ENCODE peak calls at places on chromosomes 4 and X, in seven cellular contexts. A is CD8-positive, alpha-beta T cell; C is coronary artery; B is fibroblast of the aortic adventitia; Z is astrocyte of the spinal cord; I is keratinocyte; H is cardiac muscle cell. X is an unnamed sample.

GRCh38 chr4:128775477-128775876 is 34.0 kb upstream of the JADE1 start:
- DNase-seq in A (no peak), C (no peak), B (no peak), Z (no peak), I (no peak), H (no peak), X (no peak)

GRCh38 chr4:77309496-77309895 is 152.5 kb downstream of the CCNG2 start:
- DNase-seq in A (no peak), C (no peak), B (no peak), Z (no peak), I (no peak), H (no peak), X (no peak)

GRCh38 chr4:123526511-123526910 is 129.9 kb downstream of the SPRY1 start:
- DNase-seq in A (no peak), C (no peak), B (no peak), Z (no peak), I (no peak), H (no peak), X (no peak)

GRCh38 chr4:3255611-3256186 is 6.7 kb downstream of the MSANTD1 start:
- DNase-seq in A (no peak), C (peak; percentile 71), B (no peak), Z (no peak), I (no peak), H (no peak), X (no peak)

GRCh38 chr4:156619154-156619934 is 352.3 kb downstream of the PDGFC start:
- DNase-seq in A (no peak), C (no peak), B (no peak), Z (no peak), I (no peak), H (no peak), X (no peak)

GRCh38 chr4:73867783-73868182 is 1.4 kb upstream of the CXCL1 start:
- DNase-seq in A (no peak), C (no peak), B (no peak), Z (peak; percentile 19), I (peak; percentile 57), H (no peak), X (no peak)

GRCh38 chrX:137428777-137429564 is 137.0 kb upstream of the ZIC3 start:
- DNase-seq in A (no peak), C (no peak), B (no peak), Z (no peak), I (no peak), H (peak; percentile 7), X (no peak)

GRCh38 chr4:6495736-6496135 is 23.3 kb upstream of the PPP2R2C start:
- DNase-seq in A (no peak), C (no peak), B (no peak), Z (no peak), I (no peak), H (no peak), X (no peak)

GRCh38 chr4:74096265-74096980 is 2.6 kb downstream of the CXCL2 start:
- DNase-seq in A (no peak), C (no peak), B (peak; percentile 67), Z (no peak), I (no peak), H (no peak), X (no peak)

GRCh38 chr4:122716825-122717448 is 15.6 kb upstream of the BBS12 start:
- DNase-seq in A (peak; percentile 70), C (no peak), B (peak; percentile 77), Z (peak; percentile 63), I (peak; percentile 36), H (peak; percentile 79), X (peak; percentile 42)

GRCh38 chrX:113726898-113727297 is 857.0 kb upstream of the HTR2C start:
- DNase-seq in A (no peak), C (no peak), B (no peak), Z (no peak), I (no peak), H (no peak), X (no peak)

GRCh38 chr4:86496094-86497060 is 97.7 kb upstream of the PTPN13 start:
- DNase-seq in A (no peak), C (no peak), B (peak; percentile 77), Z (peak; percentile 49), I (no peak), H (peak; percentile 49), X (peak; percentile 38)

GRCh38 chr4:8419222-8420041 is 21.1 kb downstream of the ACOX3 start:
- DNase-seq in A (no peak), C (no peak), B (no peak), Z (no peak), I (no peak), H (no peak), X (no peak)

GRCh38 chrX:148541461-148541983 is 41.1 kb downstream of the AFF2 start:
- DNase-seq in A (no peak), C (no peak), B (no peak), Z (no peak), I (no peak), H (no peak), X (no peak)
- H3K4me3 ChIP-seq in A (no peak overlapping the region), C (no peak overlapping the region), B (no peak overlapping the region), Z (no peak overlapping the region), I (no peak overlapping the region), H (no peak overlapping the region), X (no peak overlapping the region)

GRCh38 chr4:42625366-42625765 is 31.5 kb downstream of the ATP8A1 start:
- DNase-seq in A (no peak), C (no peak), B (no peak), Z (no peak), I (no peak), H (no peak), X (no peak)
- TF ChIP-seq CTCF in A (no peak), C (no peak), B (no peak), Z (no peak), I (no peak), H (no peak), X (no peak)

DNA sequence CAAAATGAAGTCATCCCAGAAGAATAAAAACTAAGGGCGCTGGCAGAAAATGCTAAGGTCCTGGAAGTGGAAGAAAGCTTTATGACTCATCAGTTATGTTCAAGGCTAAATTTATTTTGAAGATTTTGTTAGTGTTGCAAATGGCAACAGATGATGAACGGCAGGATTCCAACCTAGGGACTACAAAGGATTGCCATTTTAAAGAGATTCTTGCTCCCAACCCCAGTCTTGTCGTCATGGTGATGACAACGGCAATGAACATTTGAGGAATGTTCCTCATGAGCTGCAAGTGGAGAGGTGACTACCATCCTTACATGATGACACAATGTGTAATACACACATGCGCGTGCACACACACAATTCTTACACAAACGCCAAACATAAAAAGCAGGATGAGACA is 54.4 kb upstream of the FTHL17 start:
- DNase-seq in A (no peak), C (no peak), B (peak; percentile 1), Z (peak; percentile 49), I (no peak), H (no peak), X (peak; percentile 13)
- H3K4me3 ChIP-seq in A (no peak overlapping the region), C (no peak overlapping the region), B (no peak overlapping the region), Z (no peak overlapping the region), I (no peak overlapping the region), H (no peak overlapping the region), X (no peak overlapping the region)

GRCh38 chrX:153667281-153667831 is 6.3 kb downstream of the PNCK start:
- DNase-seq in A (peak; percentile 43), C (peak; percentile 69), B (no peak), Z (no peak), I (no peak), H (no peak), X (no peak)

GRCh38 chrX:153665726-153666306 is 7.8 kb downstream of the PNCK start:
- DNase-seq in A (peak; percentile 44), C (peak; percentile 33), B (no peak), Z (no peak), I (no peak), H (no peak), X (no peak)

GRCh38 chrX:153657161-153657560 is 10.2 kb downstream of the DUSP9 start:
- DNase-seq in A (peak; percentile 29), C (peak; percentile 50), B (no peak), Z (no peak), I (no peak), H (no peak), X (no peak)

GRCh38 chrX:153659268-153659667 is 12.3 kb downstream of the DUSP9 start:
- DNase-seq in A (no peak), C (no peak), B (no peak), Z (no peak), I (no peak), H (no peak), X (no peak)

DNA sequence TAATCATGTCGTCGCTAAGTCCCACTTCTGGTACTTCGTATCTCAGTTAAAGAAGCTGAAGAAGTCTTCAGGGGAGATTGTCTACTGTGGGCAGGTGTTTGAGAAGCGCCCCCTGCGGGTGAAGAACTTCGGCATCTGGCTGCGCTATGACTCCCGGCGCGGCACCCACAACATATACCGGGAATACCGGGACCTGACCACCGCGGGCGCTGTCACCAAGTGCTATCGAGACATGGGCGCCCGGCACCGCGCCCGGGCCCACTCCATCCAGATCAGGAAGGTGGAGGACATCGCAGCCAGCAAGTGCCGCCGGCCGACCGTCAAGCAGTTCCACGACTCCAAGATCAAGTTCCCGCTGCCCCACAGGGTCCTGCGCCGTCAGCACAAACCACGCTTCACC is 11.3 kb downstream of the PNCK start:
- DNase-seq in A (peak; percentile 74), C (peak; percentile 69), B (peak; percentile 20), Z (no peak), I (no peak), H (peak; percentile 49), X (no peak)
- TF ChIP-seq CTCF in A (peak; percentile 21), C (no peak), B (peak; percentile 40), Z (peak; percentile 41), I (peak; percentile 42), H (peak; percentile 42), X (peak; percentile 34)

GRCh38 chr4:185928761-185929455 is 116.9 kb upstream of the SORBS2 start:
- DNase-seq in A (no peak), C (no peak), B (no peak), Z (no peak), I (no peak), H (peak; percentile 13), X (no peak)

GRCh38 chr4:185933078-185933581 is 121.1 kb upstream of the SORBS2 start:
- DNase-seq in A (no peak), C (no peak), B (peak; percentile 70), Z (peak; percentile 93), I (no peak), H (no peak), X (peak; percentile 37)

GRCh38 chr4:185931986-185932385 is 120.0 kb upstream of the SORBS2 start:
- DNase-seq in A (no peak), C (no peak), B (no peak), Z (no peak), I (no peak), H (no peak), X (no peak)

GRCh38 chr4:185931375-185931774 is 119.4 kb upstream of the SORBS2 start:
- DNase-seq in A (no peak), C (no peak), B (no peak), Z (no peak), I (no peak), H (no peak), X (no peak)

DNA sequence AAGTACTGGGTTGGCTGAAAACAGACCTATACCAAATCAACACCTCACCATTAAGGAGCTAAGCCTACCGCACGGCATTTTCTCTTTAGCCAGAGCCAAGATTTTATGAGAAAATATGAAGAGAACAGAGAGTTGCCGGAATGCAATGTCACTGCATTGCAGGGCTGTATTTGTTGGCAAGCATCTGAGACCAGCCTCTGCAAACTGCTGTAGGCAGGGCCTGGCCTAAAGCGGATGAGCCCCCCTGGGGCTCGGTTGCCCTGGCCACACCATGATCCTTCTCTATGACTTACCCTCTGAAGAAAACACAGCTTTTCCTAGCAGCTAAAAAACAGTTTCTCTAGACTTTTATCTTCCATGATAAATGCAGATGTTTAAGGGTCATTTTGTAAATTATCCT is 120.5 kb upstream of the SORBS2 start:
- DNase-seq in A (no peak), C (no peak), B (peak; percentile 69), Z (peak; percentile 91), I (no peak), H (no peak), X (peak; percentile 65)
- H3K4me3 ChIP-seq in A (no peak overlapping the region), C (peak overlapping the region; percentile 44), B (peak overlapping the region; percentile 6), Z (peak overlapping the region; percentile 17), I (no peak overlapping the region), H (no peak overlapping the region), X (no peak overlapping the region)

GRCh38 chr4:98110929-98111328 is 32.3 kb downstream of the STPG2 start:
- DNase-seq in A (no peak), C (no peak), B (no peak), Z (no peak), I (no peak), H (no peak), X (no peak)
- TF ChIP-seq CTCF in A (no peak), C (no peak), B (no peak), Z (no peak), I (no peak), H (no peak), X (no peak)

X was measured in astrocyte of the cerebellum.